ENCODE peak calls at places on chromosomes 5 and 9, in seven cellular contexts. V is PC-3, F is GM10248, P is cardiac fibroblast, R is chondrocyte, B is dorsolateral prefrontal cortex, O is activated B cell treated with CpG ODN at 0.5 μM for 24 hours. U is an unnamed sample.

GRCh38 chr5:65062684-65063083 is 294.0 kb downstream of the CWC27 start:
- DNase-seq in B (no peak), V (peak; percentile 70), P (peak; percentile 97), F (no peak), O (no peak), R (no peak), U (no peak)

GRCh38 chr5:87115839-87116364 is 151.8 kb upstream of the RASA1 start:
- DNase-seq in R (no peak), F (no peak), B (no peak), O (no peak), P (no peak), V (no peak), U (no peak)

GRCh38 chr5:98742395-98743073 is 30.9 kb upstream of the RGMB start:
- DNase-seq in R (no peak), V (no peak), F (no peak), O (no peak), P (no peak), B (no peak), U (no peak)

GRCh38 chr5:180592176-180592575 is 877 bp upstream of the SCGB3A1 start:
- DNase-seq in P (no peak), R (no peak), F (no peak), O (no peak), B (no peak), V (no peak), U (no peak)

GRCh38 chr5:158387499-158387898 is 528.6 kb upstream of the CLINT1 start:
- DNase-seq in F (no peak), B (no peak), O (no peak), P (no peak), R (no peak), V (no peak), U (no peak)

GRCh38 chr9:70256123-70256551 is 2.6 kb upstream of the SMC5 start:
- DNase-seq in F (no peak), O (no peak), R (no peak), B (no peak), V (peak; percentile 79), P (peak; percentile 79), U (no peak)

GRCh38 chr9:127107344-127108181 is 14.9 kb downstream of the ANGPTL2 start:
- DNase-seq in O (no peak), R (no peak), P (no peak), F (no peak), B (no peak), V (no peak), U (no peak)

GRCh38 chr9:72113081-72113480 is 36.2 kb upstream of the GDA start:
- DNase-seq in R (no peak), P (no peak), F (no peak), V (no peak), B (no peak), O (no peak), U (no peak)

GRCh38 chr9:28134577-28134976 is 561.3 kb upstream of the C9orf72 start:
- DNase-seq in B (no peak), O (no peak), V (no peak), F (no peak), R (no peak), P (no peak), U (no peak)

GRCh38 chr9:120742951-120743416 is 28.7 kb upstream of the MEGF9 start:
- DNase-seq in P (peak; percentile 38), F (peak; percentile 68), B (no peak), O (no peak), V (peak; percentile 70), R (no peak), U (no peak)

GRCh38 chr5:160312139-160312959 is at the start of gene CCNJL:
- DNase-seq in O (no peak), V (peak; percentile 74), P (peak; percentile 22), F (peak; percentile 66), B (peak; percentile 62), R (no peak), U (peak; percentile 74)

GRCh38 chr5:151072234-151073025 is 8.4 kb downstream of the TNIP1 start:
- DNase-seq in F (no peak), R (no peak), B (no peak), O (no peak), P (peak; percentile 29), V (peak; percentile 90), U (no peak)

GRCh38 chr5:163913548-163913947 is 408.1 kb downstream of the MAT2B start:
- DNase-seq in R (no peak), B (no peak), P (peak; percentile 7), V (no peak), F (no peak), O (no peak), U (no peak)

GRCh38 chr9:87237337-87237736 is 260.3 kb upstream of the DAPK1 start:
- DNase-seq in V (no peak), B (no peak), O (no peak), P (no peak), R (no peak), F (no peak), U (no peak)

GRCh38 chr9:93094294-93095204 is 1.5 kb upstream of the CARD19 start:
- DNase-seq in B (no peak), O (peak; percentile 52), P (no peak), V (no peak), R (peak; percentile 78), F (no peak), U (no peak)

GRCh38 chr5:150763023-150763793 is 4.4 kb upstream of the DCTN4 start:
- DNase-seq in V (peak; percentile 58), P (peak; percentile 96), R (no peak), B (no peak), O (no peak), F (no peak), U (no peak)

GRCh38 chr5:11166906-11167305 is 405.9 kb upstream of the DAP start:
- DNase-seq in V (peak; percentile 40), R (no peak), B (no peak), F (no peak), O (no peak), P (no peak), U (no peak)

GRCh38 chr9:19409406-19410194 is 791 bp downstream of the ACER2 start:
- DNase-seq in B (no peak), V (peak; percentile 27), O (no peak), F (peak; percentile 35), R (no peak), P (peak; percentile 38), U (no peak)

GRCh38 chr5:14713476-14714384 is 49.2 kb downstream of the OTULIN start:
- DNase-seq in O (no peak), P (no peak), R (no peak), F (no peak), V (no peak), B (no peak), U (no peak)

GRCh38 chr9:119501374-119501773 is 132.1 kb upstream of the BRINP1 start:
- DNase-seq in B (no peak), O (no peak), V (no peak), F (no peak), R (no peak), P (no peak), U (no peak)

GRCh38 chr5:32363030-32363429 is 50.3 kb upstream of the MTMR12 start:
- DNase-seq in V (no peak), P (no peak), R (no peak), B (no peak), F (no peak), O (no peak), U (no peak)

GRCh38 chr9:109477269-109478203 is 20.6 kb downstream of the PTPN3 start:
- DNase-seq in B (no peak), F (peak; percentile 72), P (no peak), O (no peak), R (no peak), V (peak; percentile 79), U (peak; percentile 57)

GRCh38 chr5:167049043-167049663 is 1242.3 kb upstream of the WWC1 start:
- DNase-seq in P (peak; percentile 63), R (no peak), O (no peak), B (no peak), F (peak; percentile 11), V (peak; percentile 46), U (peak; percentile 14)

GRCh38 chr5:21121213-21121612 is 1133.2 kb upstream of the CDH18 start:
- DNase-seq in B (no peak), V (no peak), P (no peak), R (no peak), O (no peak), F (no peak), U (no peak)

GRCh38 chr5:56664025-56664424 is 151.3 kb upstream of the MAP3K1 start:
- DNase-seq in F (no peak), V (no peak), R (no peak), P (no peak), O (no peak), B (no peak), U (no peak)

GRCh38 chr5:115169392-115170127 is at the start of gene TRIM36:
- DNase-seq in P (peak; percentile 92), F (peak; percentile 94), B (peak; percentile 96), O (peak; percentile 98), V (peak; percentile 95), R (peak; percentile 97), U (peak; percentile 92)

GRCh38 chr9:96875460-96876142 is 21.3 kb upstream of the ZNF782 start:
- DNase-seq in B (peak; percentile 67), V (peak; percentile 72), F (peak; percentile 72), O (no peak), R (no peak), P (peak; percentile 84), U (peak; percentile 77)
- TF ChIP-seq CTCF in B (peak; percentile 5), V (peak; percentile 35), F (peak; percentile 29), O (no peak), R (peak; percentile 69), P (peak; percentile 18), U (peak; percentile 69)

GRCh38 chr9:105415344-105415980 is 32.4 kb upstream of the FSD1L start:
- DNase-seq in R (no peak), B (no peak), O (peak; percentile 18), P (peak; percentile 68), F (peak; percentile 66), V (peak; percentile 56), U (peak; percentile 59)
- TF ChIP-seq CTCF in R (peak; percentile 98), B (peak; percentile 85), O (no peak), P (peak; percentile 83), F (peak; percentile 69), V (peak; percentile 94), U (peak; percentile 92)

GRCh38 chr5:38519476-38519875 is 37.0 kb downstream of the LIFR start:
- DNase-seq in R (no peak), B (no peak), V (no peak), O (no peak), F (no peak), P (no peak), U (no peak)

GRCh38 chr5:38515081-38515480 is 41.4 kb downstream of the LIFR start:
- DNase-seq in P (no peak), R (no peak), O (no peak), B (no peak), V (no peak), F (no peak), U (no peak)

GRCh38 chr5:38518341-38518740 is 38.1 kb downstream of the LIFR start:
- DNase-seq in O (no peak), P (no peak), B (no peak), F (no peak), V (no peak), R (no peak), U (no peak)

GRCh38 chr5:38515648-38516047 is 40.8 kb downstream of the LIFR start:
- DNase-seq in R (no peak), V (peak; percentile 42), O (no peak), B (no peak), F (no peak), P (peak; percentile 61), U (no peak)
- TF ChIP-seq CTCF in R (peak; percentile 77), V (peak; percentile 66), O (no peak), B (peak; percentile 29), F (no peak), P (peak; percentile 46), U (peak; percentile 45)

DNA sequence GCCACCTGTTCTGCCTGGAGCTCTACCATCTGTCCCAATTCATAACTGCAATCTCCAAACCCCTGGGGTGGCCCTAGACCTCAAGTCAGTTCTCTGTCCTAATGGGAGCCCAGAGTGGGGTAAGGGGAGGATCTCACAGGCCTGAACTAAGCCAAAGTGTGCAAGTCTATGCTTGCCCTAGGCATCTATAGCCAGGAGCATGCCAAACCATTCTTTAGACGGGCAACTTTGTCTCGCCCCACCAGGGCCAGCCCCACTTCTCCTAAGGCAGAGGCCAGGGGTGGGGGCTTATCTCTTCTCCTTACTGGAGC is 3.3 kb downstream of the ACSL6 start:
- DNase-seq in B (no peak), F (no peak), V (no peak), P (no peak), R (peak; percentile 24), O (no peak), U (no peak)
- TF ChIP-seq CTCF in B (no peak), F (no peak), V (peak; percentile 26), P (no peak), R (peak; percentile 68), O (no peak), U (no peak)